ENCODE peak calls at places on chromosomes 4 and X, in nine cellular contexts. One of them, this sample, is unnamed. For H3K27me3 and H3K9me3, the result is how much of the 10 kb centered on the place peaks cover.

GRCh38 chr4:176380352-176381157 is 60.8 kb downstream of the SPCS3 start:
- DNase-seq in thoracic aorta: no peak
- DNase-seq in psoas muscle: no peak
- DNase-seq in hepatocyte: no peak
- DNase-seq in cardiac muscle cell: no peak
- DNase-seq in MM.1S: no peak
- DNase-seq in tibial nerve: no peak
- DNase-seq in body of pancreas: no peak
- DNase-seq in uterus: no peak
- DNase-seq in this sample: no peak

GRCh38 chr4:36244257-36245084 is at the start of gene ARAP2:
- DNase-seq in hepatocyte: peak
- DNase-seq in cardiac muscle cell: peak
- DNase-seq in body of pancreas: peak
- DNase-seq in psoas muscle: peak
- DNase-seq in MM.1S: peak
- DNase-seq in thoracic aorta: no peak
- DNase-seq in tibial nerve: peak
- DNase-seq in uterus: peak
- DNase-seq in this sample: peak

GRCh38 chr4:183035726-183036415 is 63.2 kb upstream of the WWC2 start:
- DNase-seq in uterus: no peak
- DNase-seq in hepatocyte: no peak
- DNase-seq in tibial nerve: no peak
- DNase-seq in body of pancreas: no peak
- DNase-seq in thoracic aorta: no peak
- DNase-seq in psoas muscle: no peak
- DNase-seq in MM.1S: no peak
- DNase-seq in cardiac muscle cell: no peak
- DNase-seq in this sample: no peak

GRCh38 chr4:22129454-22130075 is 181.0 kb upstream of the KCNIP4 start:
- DNase-seq in uterus: no peak
- DNase-seq in hepatocyte: peak
- DNase-seq in MM.1S: peak
- DNase-seq in tibial nerve: no peak
- DNase-seq in cardiac muscle cell: peak
- DNase-seq in body of pancreas: no peak
- DNase-seq in thoracic aorta: no peak
- DNase-seq in psoas muscle: no peak
- DNase-seq in this sample: no peak

GRCh38 chr4:59094505-59094904 is 1984.3 kb upstream of the IGFBP7 start:
- DNase-seq in MM.1S: no peak
- DNase-seq in tibial nerve: no peak
- DNase-seq in thoracic aorta: no peak
- DNase-seq in cardiac muscle cell: no peak
- DNase-seq in body of pancreas: no peak
- DNase-seq in uterus: no peak
- DNase-seq in psoas muscle: no peak
- DNase-seq in hepatocyte: no peak
- DNase-seq in this sample: no peak

GRCh38 chr4:119729815-119730643 is 101.4 kb upstream of the PDE5A start:
- DNase-seq in psoas muscle: no peak
- DNase-seq in cardiac muscle cell: peak
- DNase-seq in MM.1S: no peak
- DNase-seq in uterus: peak
- DNase-seq in thoracic aorta: peak
- DNase-seq in body of pancreas: peak
- DNase-seq in tibial nerve: no peak
- DNase-seq in hepatocyte: peak
- DNase-seq in this sample: no peak

GRCh38 chr4:56276547-56276946 is 110.7 kb downstream of the AASDH start:
- DNase-seq in thoracic aorta: no peak
- DNase-seq in hepatocyte: no peak
- DNase-seq in psoas muscle: no peak
- DNase-seq in body of pancreas: no peak
- DNase-seq in tibial nerve: no peak
- DNase-seq in uterus: no peak
- DNase-seq in MM.1S: no peak
- DNase-seq in cardiac muscle cell: no peak
- DNase-seq in this sample: no peak

GRCh38 chrX:154596290-154596929 is 11.5 kb downstream of the CTAG1A start:
- DNase-seq in body of pancreas: peak
- DNase-seq in tibial nerve: no peak
- DNase-seq in cardiac muscle cell: peak
- DNase-seq in hepatocyte: no peak
- DNase-seq in psoas muscle: no peak
- DNase-seq in uterus: no peak
- DNase-seq in MM.1S: no peak
- DNase-seq in thoracic aorta: no peak
- DNase-seq in this sample: no peak

GRCh38 chr4:76211769-76212168 is 1.9 kb downstream of the SCARB2 start:
- DNase-seq in hepatocyte: no peak
- DNase-seq in psoas muscle: no peak
- DNase-seq in cardiac muscle cell: no peak
- DNase-seq in uterus: no peak
- DNase-seq in MM.1S: no peak
- DNase-seq in body of pancreas: no peak
- DNase-seq in thoracic aorta: no peak
- DNase-seq in tibial nerve: no peak
- DNase-seq in this sample: no peak
- H3K4me3 ChIP-seq in hepatocyte: peak
- H3K4me3 ChIP-seq in psoas muscle: peak
- H3K4me3 ChIP-seq in cardiac muscle cell: peak
- H3K4me3 ChIP-seq in uterus: no peak
- H3K4me3 ChIP-seq in MM.1S: peak
- H3K4me3 ChIP-seq in body of pancreas: no peak
- H3K4me3 ChIP-seq in thoracic aorta: peak
- H3K4me3 ChIP-seq in tibial nerve: peak
- H3K4me3 ChIP-seq in this sample: no peak

GRCh38 chr4:8886625-8887406 is 15.2 kb upstream of the HMX1 start:
- DNase-seq in uterus: no peak
- DNase-seq in body of pancreas: no peak
- DNase-seq in thoracic aorta: no peak
- DNase-seq in psoas muscle: no peak
- DNase-seq in cardiac muscle cell: no peak
- DNase-seq in hepatocyte: no peak
- DNase-seq in tibial nerve: no peak
- DNase-seq in MM.1S: no peak
- DNase-seq in this sample: no peak
- H3K27me3 ChIP-seq in uterus: under half
- H3K27me3 ChIP-seq in body of pancreas: under half
- H3K27me3 ChIP-seq in thoracic aorta: under half
- H3K27me3 ChIP-seq in psoas muscle: under half
- H3K27me3 ChIP-seq in cardiac muscle cell: half or more
- H3K27me3 ChIP-seq in hepatocyte: half or more
- H3K27me3 ChIP-seq in tibial nerve: under half
- H3K27me3 ChIP-seq in MM.1S: half or more
- H3K27me3 ChIP-seq in this sample: under half

GRCh38 chrX:20545538-20545937 is 278.8 kb upstream of the RPS6KA3 start:
- DNase-seq in hepatocyte: no peak
- DNase-seq in psoas muscle: no peak
- DNase-seq in uterus: no peak
- DNase-seq in body of pancreas: no peak
- DNase-seq in tibial nerve: no peak
- DNase-seq in MM.1S: no peak
- DNase-seq in thoracic aorta: no peak
- DNase-seq in cardiac muscle cell: peak
- DNase-seq in this sample: no peak

GRCh38 chrX:20547649-20548051 is 280.9 kb upstream of the RPS6KA3 start:
- DNase-seq in tibial nerve: no peak
- DNase-seq in MM.1S: peak
- DNase-seq in cardiac muscle cell: peak
- DNase-seq in body of pancreas: peak
- DNase-seq in uterus: no peak
- DNase-seq in hepatocyte: peak
- DNase-seq in thoracic aorta: peak
- DNase-seq in psoas muscle: no peak
- DNase-seq in this sample: no peak

GRCh38 chrX:20538974-20539373 is 272.3 kb upstream of the RPS6KA3 start:
- DNase-seq in cardiac muscle cell: no peak
- DNase-seq in MM.1S: no peak
- DNase-seq in thoracic aorta: no peak
- DNase-seq in psoas muscle: no peak
- DNase-seq in hepatocyte: no peak
- DNase-seq in body of pancreas: no peak
- DNase-seq in uterus: no peak
- DNase-seq in tibial nerve: no peak
- DNase-seq in this sample: no peak

DNA sequence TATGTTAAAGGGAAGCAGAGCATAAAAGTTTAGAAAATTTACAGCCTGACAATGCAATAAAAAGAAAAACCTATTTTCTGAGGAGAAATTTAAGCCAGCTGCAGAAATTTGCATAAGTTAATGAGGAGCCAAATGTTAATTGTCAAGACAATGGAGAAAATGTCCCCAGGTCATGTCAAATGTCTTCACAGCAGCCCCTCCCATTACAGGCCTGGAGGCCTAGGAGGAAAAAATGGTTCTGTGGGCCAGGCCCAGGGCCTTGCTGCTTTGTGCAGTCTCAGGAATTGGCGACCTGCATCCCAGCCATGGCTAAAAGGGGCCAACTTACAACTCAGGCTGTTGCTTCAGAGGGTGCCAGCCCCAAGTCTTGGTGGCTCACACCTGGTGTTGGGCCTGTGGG is 275.4 kb upstream of the RPS6KA3 start:
- DNase-seq in tibial nerve: no peak
- DNase-seq in thoracic aorta: no peak
- DNase-seq in hepatocyte: no peak
- DNase-seq in MM.1S: no peak
- DNase-seq in psoas muscle: no peak
- DNase-seq in body of pancreas: no peak
- DNase-seq in uterus: no peak
- DNase-seq in cardiac muscle cell: no peak
- DNase-seq in this sample: no peak
- H3K9me3 ChIP-seq in tibial nerve: under half
- H3K9me3 ChIP-seq in thoracic aorta: under half
- H3K9me3 ChIP-seq in hepatocyte: under half
- H3K9me3 ChIP-seq in MM.1S: under half
- H3K9me3 ChIP-seq in psoas muscle: under half
- H3K9me3 ChIP-seq in body of pancreas: under half
- H3K9me3 ChIP-seq in uterus: under half
- H3K9me3 ChIP-seq in cardiac muscle cell: under half
- H3K9me3 ChIP-seq in this sample: under half

DNA sequence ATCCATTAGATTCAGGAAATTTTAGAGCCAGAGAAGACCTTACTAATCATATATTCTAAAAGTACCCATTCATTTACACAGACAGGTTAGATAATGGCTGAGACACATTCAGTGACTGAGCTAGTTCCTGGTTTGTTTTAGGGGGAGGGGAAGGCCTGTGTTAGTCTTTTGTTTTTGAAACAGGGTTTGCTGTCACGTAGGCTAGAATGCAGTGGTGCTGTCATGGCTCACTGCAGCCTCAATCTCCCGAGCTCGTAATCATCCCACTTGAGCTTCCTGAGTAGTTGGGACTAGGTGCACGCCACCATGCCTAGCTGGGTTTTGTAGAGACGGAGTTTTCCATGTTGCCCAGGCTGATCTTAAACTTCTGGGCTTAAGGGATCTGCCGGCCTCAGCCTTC is 10.1 kb downstream of the RBPJ start:
- DNase-seq in uterus: no peak
- DNase-seq in thoracic aorta: no peak
- DNase-seq in psoas muscle: no peak
- DNase-seq in cardiac muscle cell: no peak
- DNase-seq in hepatocyte: peak
- DNase-seq in tibial nerve: no peak
- DNase-seq in body of pancreas: no peak
- DNase-seq in MM.1S: no peak
- DNase-seq in this sample: no peak
- H3K4me3 ChIP-seq in uterus: no peak
- H3K4me3 ChIP-seq in thoracic aorta: no peak
- H3K4me3 ChIP-seq in psoas muscle: no peak
- H3K4me3 ChIP-seq in cardiac muscle cell: no peak
- H3K4me3 ChIP-seq in hepatocyte: no peak
- H3K4me3 ChIP-seq in tibial nerve: no peak
- H3K4me3 ChIP-seq in body of pancreas: no peak
- H3K4me3 ChIP-seq in MM.1S: no peak
- H3K4me3 ChIP-seq in this sample: no peak

DNA sequence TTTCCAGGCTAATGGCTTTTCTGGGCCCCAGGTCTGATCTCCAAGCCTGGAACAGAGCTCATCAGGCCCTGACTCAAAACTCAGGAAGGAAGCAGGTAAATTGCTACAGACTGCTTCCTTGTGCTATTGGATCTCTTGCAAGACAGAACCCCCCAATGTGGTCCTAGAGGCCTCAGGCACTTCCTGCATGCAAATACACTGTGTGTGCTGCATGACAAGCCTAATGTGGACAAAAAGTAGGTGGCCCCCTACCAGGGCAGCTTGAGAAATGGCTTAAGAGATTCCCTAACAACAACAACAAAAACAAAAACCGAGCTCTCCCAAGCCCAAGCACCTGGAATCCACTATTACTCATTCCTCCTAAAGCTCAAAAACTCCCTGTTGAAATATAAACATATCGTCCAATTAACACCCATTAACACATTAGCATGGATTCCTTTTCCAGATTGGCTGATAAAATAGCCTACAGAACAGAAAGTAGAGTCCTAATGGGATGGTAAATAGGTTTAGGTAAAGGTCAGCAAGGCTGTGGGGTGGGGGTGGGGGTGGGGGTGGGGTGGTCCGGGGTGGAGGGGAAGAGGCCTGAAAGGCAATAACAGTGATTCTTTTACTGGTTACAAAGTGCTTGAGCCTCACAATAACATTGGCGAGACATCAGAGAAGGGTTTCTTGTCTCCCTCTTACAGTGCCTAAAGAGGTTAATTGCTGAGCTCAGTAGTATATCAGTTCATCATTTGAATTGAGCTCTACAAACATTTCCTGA is 24.1 kb upstream of the FGF16 start:
- DNase-seq in tibial nerve: no peak
- DNase-seq in body of pancreas: no peak
- DNase-seq in psoas muscle: no peak
- DNase-seq in uterus: no peak
- DNase-seq in MM.1S: no peak
- DNase-seq in cardiac muscle cell: no peak
- DNase-seq in thoracic aorta: no peak
- DNase-seq in hepatocyte: no peak
- DNase-seq in this sample: no peak
- H3K27me3 ChIP-seq in tibial nerve: under half
- H3K27me3 ChIP-seq in body of pancreas: under half
- H3K27me3 ChIP-seq in psoas muscle: under half
- H3K27me3 ChIP-seq in uterus: under half
- H3K27me3 ChIP-seq in MM.1S: under half
- H3K27me3 ChIP-seq in cardiac muscle cell: under half
- H3K27me3 ChIP-seq in thoracic aorta: under half
- H3K27me3 ChIP-seq in hepatocyte: under half
- H3K27me3 ChIP-seq in this sample: under half

This sample was measured in CD4-positive, alpha-beta memory T cell.